ENCODE peak calls at places on chromosomes 1 and 21, in ten cellular contexts. X, O, D, H, R, S, L, V, U and W are unnamed samples.

GRCh38 chr1:27101696-27102095 is 53.2 kb downstream of the SLC9A1 start:
- DNase-seq in U (no peak), L (no peak), R (no peak), H (no peak), O (no peak), S (no peak), V (no peak), D (no peak), X (no peak), W (no peak)

GRCh38 chr1:214270097-214270635 is 10.8 kb upstream of the SMYD2 start:
- DNase-seq in X (no peak), R (no peak), V (no peak), S (no peak), H (no peak), U (no peak), L (no peak), O (no peak), D (no peak), W (no peak)

GRCh38 chr1:22611530-22611947 is 24.9 kb upstream of the C1QA start:
- DNase-seq in V (no peak), D (no peak), X (peak), R (peak), O (no peak), S (peak), U (peak), H (peak), L (peak), W (no peak)

GRCh38 chr1:108057536-108057935 is 92.6 kb upstream of the VAV3 start:
- DNase-seq in U (peak), L (peak), O (no peak), S (no peak), V (no peak), X (no peak), R (peak), H (peak), D (no peak), W (no peak)

GRCh38 chr1:90919900-90920299 is 101.9 kb downstream of the ZNF644 start:
- DNase-seq in L (no peak), O (no peak), S (no peak), V (no peak), R (no peak), H (no peak), U (no peak), D (no peak), X (peak), W (no peak)

GRCh38 chr21:25640671-25641292 is 1.7 kb downstream of the JAM2 start:
- DNase-seq in U (no peak), R (no peak), S (no peak), D (no peak), H (no peak), L (no peak), O (no peak), V (no peak), X (no peak), W (no peak)

GRCh38 chr1:109500886-109501285 is 7.0 kb downstream of the CYB561D1 start:
- DNase-seq in O (no peak), L (no peak), S (no peak), V (no peak), D (no peak), X (peak), H (no peak), R (no peak), U (no peak), W (no peak)

GRCh38 chr1:36836916-36837315 is 197.4 kb downstream of the GRIK3 start:
- DNase-seq in U (no peak), O (no peak), X (no peak), R (no peak), V (no peak), H (no peak), S (no peak), L (no peak), D (no peak), W (no peak)

GRCh38 chr1:101193733-101194169 is 43.1 kb upstream of the S1PR1 start:
- DNase-seq in V (no peak), L (no peak), U (no peak), R (no peak), X (no peak), D (no peak), H (no peak), S (no peak), O (no peak), W (peak)

GRCh38 chr1:50447961-50448360 is 24.7 kb upstream of the DMRTA2 start:
- DNase-seq in R (peak), S (no peak), U (no peak), O (no peak), L (no peak), D (no peak), V (no peak), H (no peak), X (peak), W (no peak)

GRCh38 chr1:71660417-71660816 is 579.6 kb upstream of the ZRANB2 start:
- DNase-seq in R (no peak), H (no peak), U (no peak), S (no peak), V (no peak), D (no peak), X (peak), L (no peak), O (no peak), W (no peak)

GRCh38 chr1:46804926-46805325 is 6.1 kb downstream of the CYP4B1 start:
- DNase-seq in S (no peak), D (no peak), L (no peak), O (no peak), X (no peak), H (no peak), U (no peak), V (no peak), R (no peak), W (no peak)

GRCh38 chr1:66938618-66939017 is 13.8 kb downstream of the MIER1 start:
- DNase-seq in D (no peak), S (no peak), L (no peak), R (no peak), X (no peak), O (no peak), V (no peak), U (no peak), H (no peak), W (no peak)

GRCh38 chr1:96790599-96790998 is 69.0 kb downstream of the PTBP2 start:
- DNase-seq in U (no peak), S (no peak), D (no peak), V (no peak), X (no peak), H (no peak), L (no peak), O (no peak), R (no peak), W (no peak)

GRCh38 chr1:53089478-53090226 is 27.6 kb downstream of the PODN start:
- DNase-seq in O (no peak), S (peak), U (no peak), X (peak), H (no peak), R (peak), V (no peak), D (no peak), L (no peak), W (peak)

GRCh38 chr1:201275266-201275666 is 8.0 kb upstream of the PKP1 start:
- DNase-seq in D (peak), V (no peak), U (peak), L (peak), S (no peak), O (no peak), X (peak), R (peak), H (no peak), W (peak)

GRCh38 chr1:184069675-184070074 is 18.1 kb downstream of the TSEN15 start:
- DNase-seq in X (no peak), O (no peak), V (no peak), S (no peak), U (no peak), R (no peak), H (no peak), L (no peak), D (no peak), W (no peak)

GRCh38 chr1:63674238-63674864 is 81.1 kb downstream of the PGM1 start:
- DNase-seq in D (peak), H (peak), V (no peak), R (peak), X (peak), S (peak), L (peak), U (peak), O (no peak), W (peak)

GRCh38 chr21:31905444-31906400 is 32.9 kb downstream of the HUNK start:
- DNase-seq in R (no peak), U (no peak), H (no peak), S (no peak), V (no peak), D (no peak), X (no peak), O (no peak), L (no peak), W (no peak)

GRCh38 chr1:225767591-225768540 is 9.8 kb upstream of the SRP9 start:
- DNase-seq in L (peak), U (peak), H (no peak), R (peak), O (peak), S (no peak), X (peak), D (peak), V (peak), W (peak)

GRCh38 chr1:44423706-44424546 is 18.9 kb downstream of the RNF220 start:
- DNase-seq in V (no peak), S (no peak), U (peak), H (peak), X (peak), L (peak), D (no peak), R (peak), O (no peak), W (peak)

GRCh38 chr1:27785763-27786162 is 12.7 kb downstream of the STX12 start:
- DNase-seq in V (no peak), X (peak), D (no peak), U (no peak), L (no peak), H (no peak), O (no peak), S (peak), R (no peak), W (no peak)

GRCh38 chr1:172266528-172267174 is 153.8 kb upstream of the C1orf105 start:
- DNase-seq in O (no peak), R (no peak), S (no peak), X (no peak), V (no peak), U (no peak), H (no peak), D (no peak), L (no peak), W (no peak)

GRCh38 chr21:44869860-44870747 is 3.4 kb downstream of the PTTG1IP start:
- DNase-seq in H (no peak), O (no peak), R (peak), L (no peak), U (peak), D (no peak), X (peak), V (no peak), S (peak), W (peak)

GRCh38 chr1:32142446-32143301 is 34.8 kb downstream of the KPNA6 start:
- DNase-seq in V (peak), L (peak), S (peak), O (no peak), D (peak), R (peak), U (peak), X (peak), H (peak), W (peak)

GRCh38 chr1:179298952-179299351 is 5.4 kb downstream of the SOAT1 start:
- DNase-seq in X (no peak), S (no peak), U (no peak), R (no peak), O (no peak), V (no peak), D (no peak), H (no peak), L (no peak), W (no peak)

GRCh38 chr1:190144650-190145049 is 333.0 kb downstream of the BRINP3 start:
- DNase-seq in S (no peak), O (no peak), V (no peak), L (no peak), U (no peak), D (no peak), R (no peak), H (no peak), X (no peak), W (peak)

GRCh38 chr1:224431726-224432125 is 2.9 kb downstream of the WDR26 start:
- DNase-seq in D (no peak), R (no peak), U (no peak), L (no peak), X (no peak), H (no peak), V (no peak), O (no peak), S (no peak), W (no peak)

GRCh38 chr1:232635778-232636356 is 5.9 kb upstream of the SIPA1L2 start:
- DNase-seq in R (peak), X (peak), S (peak), V (peak), D (peak), O (peak), L (peak), U (no peak), H (no peak), W (peak)

GRCh38 chr1:10122926-10123325 is 87.4 kb upstream of the KIF1B start:
- DNase-seq in U (no peak), H (no peak), X (peak), L (no peak), V (no peak), S (no peak), R (no peak), D (no peak), O (no peak), W (no peak)

GRCh38 chr1:66137235-66137634 is 344.5 kb downstream of the PDE4B start:
- DNase-seq in R (peak), U (no peak), V (no peak), D (no peak), O (peak), L (peak), X (no peak), H (no peak), S (no peak), W (no peak)

GRCh38 chr1:164765557-164765956 is 206.6 kb downstream of the PBX1 start:
- DNase-seq in O (no peak), L (no peak), R (peak), H (no peak), S (no peak), D (no peak), V (no peak), U (no peak), X (peak), W (peak)

GRCh38 chr1:232944342-232944741 is 6.1 kb upstream of the NTPCR start:
- DNase-seq in U (no peak), O (no peak), S (no peak), H (no peak), X (no peak), R (no peak), D (no peak), V (no peak), L (no peak), W (no peak)

GRCh38 chr1:178686407-178686806 is 38.6 kb upstream of the RALGPS2 start:
- DNase-seq in X (no peak), S (no peak), L (no peak), H (no peak), O (no peak), U (no peak), R (no peak), D (no peak), V (no peak), W (no peak)

GRCh38 chr1:6727535-6727934 is 25.9 kb upstream of the DNAJC11 start:
- DNase-seq in D (peak), S (peak), V (peak), L (peak), H (peak), U (peak), R (peak), X (peak), O (no peak), W (peak)

GRCh38 chr1:17551755-17552234 is 12.3 kb downstream of the ARHGEF10L start:
- DNase-seq in L (no peak), R (peak), D (peak), S (no peak), H (no peak), V (no peak), X (peak), U (peak), O (no peak), W (peak)

GRCh38 chr1:192573499-192573898 is 2.1 kb upstream of the RGS1 start:
- DNase-seq in H (no peak), V (no peak), D (no peak), R (peak), U (no peak), X (peak), S (no peak), L (no peak), O (no peak), W (no peak)

GRCh38 chr1:153545067-153546055 is at the start of gene S100A4:
- DNase-seq in O (peak), R (peak), H (peak), U (peak), S (peak), D (peak), X (peak), L (peak), V (peak), W (peak)

GRCh38 chr21:17931080-17931479 is 111.9 kb upstream of the C21orf91 start:
- DNase-seq in U (no peak), S (peak), R (peak), L (peak), V (no peak), D (no peak), H (no peak), X (no peak), O (no peak), W (no peak)